ENCODE peak calls at places on chromosome X, in seven cellular contexts. A, W, G, T, K, L and N are unnamed samples.

GRCh38 chrX:44306336-44306735 is 37.1 kb downstream of the EFHC2 start:
- DNase-seq in G (no peak), K (no peak), A (no peak), T (peak; percentile 2), W (no peak), L (peak; percentile 95), N (no peak)

GRCh38 chrX:115958687-115959359 is 211.7 kb upstream of the AGTR2 start:
- DNase-seq in W (no peak), G (peak; percentile 0), K (no peak), A (no peak), T (peak; percentile 42), L (peak; percentile 42), N (no peak)

GRCh38 chrX:26442340-26442739 is 226.4 kb downstream of the MAGEB5 start:
- DNase-seq in L (peak; percentile 18), G (peak; percentile 68), K (no peak), T (peak; percentile 7), W (no peak), A (no peak), N (peak; percentile 15)

GRCh38 chrX:2831471-2832228 is 2.9 kb downstream of the GYG2 start:
- DNase-seq in A (no peak), G (no peak), T (no peak), K (no peak), L (no peak), W (no peak), N (no peak)

GRCh38 chrX:134382821-134383220 is 77.1 kb upstream of the HPRT1 start:
- DNase-seq in L (no peak), W (no peak), G (no peak), A (no peak), K (no peak), T (no peak), N (no peak)

GRCh38 chrX:134990475-134991473 is at the start of gene SMIM10:
- DNase-seq in W (peak; percentile 8), T (peak; percentile 8), K (peak; percentile 65), L (peak; percentile 81), G (peak; percentile 28), A (no peak), N (peak; percentile 10)

GRCh38 chrX:131802836-131803626 is 220.1 kb upstream of the STK26 start:
- DNase-seq in T (peak; percentile 2), K (no peak), L (peak; percentile 84), W (no peak), G (peak; percentile 6), A (peak; percentile 35), N (peak; percentile 44)

GRCh38 chrX:19625612-19626011 is 110.3 kb upstream of the MAP3K15 start:
- DNase-seq in W (no peak), K (peak; percentile 14), G (no peak), T (peak; percentile 88), L (no peak), A (no peak), N (no peak)

GRCh38 chrX:8273451-8273894 is 102.4 kb upstream of the VCX2 start:
- DNase-seq in K (no peak), L (no peak), T (peak; percentile 23), A (no peak), W (no peak), G (no peak), N (no peak)

GRCh38 chrX:45622538-45622937 is 421.9 kb upstream of the DIPK2B start:
- DNase-seq in T (peak; percentile 54), G (no peak), L (no peak), A (no peak), K (no peak), W (no peak), N (no peak)

GRCh38 chrX:21963736-21964135 is 23.2 kb downstream of the SMS start:
- DNase-seq in W (no peak), L (peak; percentile 23), G (no peak), A (no peak), T (no peak), K (peak; percentile 68), N (no peak)

GRCh38 chrX:46754450-46755075 is 4.4 kb downstream of the SLC9A7 start:
- DNase-seq in A (no peak), G (no peak), L (no peak), W (no peak), K (peak; percentile 35), T (no peak), N (no peak)

GRCh38 chrX:31679861-31680260 is 608.0 kb upstream of the FTHL17 start:
- DNase-seq in A (no peak), G (no peak), T (peak; percentile 1), W (no peak), L (peak; percentile 78), K (no peak), N (no peak)

GRCh38 chrX:97294016-97294415 is 410.3 kb downstream of the RPA4 start:
- DNase-seq in K (no peak), W (no peak), T (no peak), A (no peak), L (no peak), G (no peak), N (no peak)

GRCh38 chrX:155997436-155997835 is at the start of gene IL9R:
- DNase-seq in A (peak; percentile 95), G (no peak), T (no peak), W (no peak), L (no peak), K (no peak), N (no peak)

GRCh38 chrX:94057385-94057784 is 383.4 kb downstream of the FAM133A start:
- DNase-seq in W (no peak), A (peak; percentile 0), L (no peak), K (no peak), T (peak; percentile 66), G (peak; percentile 1), N (no peak)

GRCh38 chrX:47514553-47515235 is 31.7 kb upstream of the ZNF41 start:
- DNase-seq in A (no peak), L (no peak), T (peak; percentile 27), K (no peak), G (no peak), W (no peak), N (no peak)

GRCh38 chrX:79182616-79183015 is 38.1 kb downstream of the GPR174 start:
- DNase-seq in T (no peak), G (no peak), W (no peak), L (no peak), K (no peak), A (peak; percentile 38), N (no peak)